ENCODE peak calls at places on chromosomes 12 and 14, in seven cellular contexts. U is NCI-H460; N is hippocampal formation; Q is KBM-7; C is cardiac fibroblast; L is CD8-positive, alpha-beta memory T cell; E is globus pallidus. A is an unnamed sample.

GRCh38 chr14:93011650-93012317 is 88.8 kb downstream of the CHGA start:
- DNase-seq in Q (no peak), C (no peak), L (no peak), U (no peak), N (peak), E (peak), A (no peak)

GRCh38 chr12:21933656-21934055 is 7.6 kb downstream of the ABCC9 start:
- DNase-seq in E (no peak), L (no peak), Q (no peak), U (no peak), C (no peak), N (no peak), A (no peak)

GRCh38 chr12:52036587-52037171 is 14.6 kb upstream of the NR4A1 start:
- DNase-seq in E (peak), U (peak), C (peak), N (peak), Q (peak), L (peak), A (no peak)

GRCh38 chr12:46771268-46771837 is 54.4 kb downstream of the SLC38A4 start:
- DNase-seq in C (peak), U (no peak), Q (no peak), E (no peak), N (no peak), L (no peak), A (no peak)

GRCh38 chr12:105221588-105222325 is 14.2 kb downstream of the APPL2 start:
- DNase-seq in Q (no peak), U (no peak), E (no peak), C (no peak), N (peak), L (no peak), A (no peak)

GRCh38 chr12:117152793-117153775 is 37.2 kb downstream of the FBXO21 start:
- DNase-seq in U (no peak), E (no peak), N (no peak), Q (no peak), L (no peak), C (no peak), A (no peak)

GRCh38 chr14:88983755-88984154 is 159.3 kb downstream of the TTC8 start:
- DNase-seq in L (no peak), N (no peak), U (no peak), Q (no peak), C (peak), E (no peak), A (peak)

GRCh38 chr14:38496092-38496491 is 240.2 kb upstream of the CLEC14A start:
- DNase-seq in L (no peak), N (no peak), Q (no peak), U (no peak), E (no peak), C (no peak), A (no peak)

GRCh38 chr14:102849522-102850379 is 72.5 kb downstream of the TRAF3 start:
- DNase-seq in L (no peak), E (peak), Q (no peak), C (no peak), N (no peak), U (no peak), A (no peak)

GRCh38 chr12:91813701-91814100 is 331.9 kb downstream of the BTG1 start:
- DNase-seq in C (no peak), Q (no peak), U (no peak), L (no peak), E (no peak), N (no peak), A (no peak)

GRCh38 chr14:71061458-71061857 is 154.2 kb downstream of the PCNX1 start:
- DNase-seq in U (no peak), L (no peak), E (no peak), N (no peak), Q (no peak), C (peak), A (no peak)

GRCh38 chr14:33127531-33127930 is 188.9 kb downstream of the NPAS3 start:
- DNase-seq in N (no peak), C (peak), U (no peak), E (no peak), Q (no peak), L (no peak), A (no peak)

GRCh38 chr14:39430762-39431415 is 1.3 kb downstream of the FBXO33 start:
- DNase-seq in E (no peak), L (no peak), C (no peak), Q (peak), N (no peak), U (no peak), A (no peak)

GRCh38 chr12:78096909-78097597 is 266.4 kb downstream of the NAV3 start:
- DNase-seq in N (no peak), Q (no peak), U (no peak), C (peak), L (no peak), E (peak), A (no peak)

GRCh38 chr12:1821805-1822204 is 1.4 kb downstream of the LRTM2 start:
- DNase-seq in U (no peak), C (no peak), Q (no peak), L (no peak), E (no peak), N (no peak), A (no peak)

GRCh38 chr14:21256539-21257394 is 12.5 kb downstream of the HNRNPC start:
- DNase-seq in C (no peak), U (no peak), E (no peak), L (no peak), N (no peak), Q (no peak), A (no peak)

GRCh38 chr14:106308839-106309389 is 782.5 kb downstream of the TMEM121 start:
- DNase-seq in Q (peak), E (no peak), L (peak), C (no peak), U (peak), N (no peak), A (no peak)

GRCh38 chr12:58443273-58443980 is 476.9 kb downstream of the LRIG3 start:
- DNase-seq in C (peak), N (no peak), Q (peak), E (no peak), U (peak), L (no peak), A (no peak)

GRCh38 chr14:52835122-52835903 is 43.9 kb upstream of the GNPNAT1 start:
- DNase-seq in E (no peak), N (no peak), L (no peak), C (peak), Q (no peak), U (peak), A (no peak)

GRCh38 chr12:121582583-121583333 is 1.9 kb upstream of the KDM2B start:
- DNase-seq in C (peak), U (no peak), E (peak), L (no peak), Q (peak), N (no peak), A (no peak)

GRCh38 chr12:40647651-40648050 is 44.6 kb upstream of the CNTN1 start:
- DNase-seq in L (no peak), N (no peak), C (no peak), Q (no peak), U (no peak), E (no peak), A (no peak)

GRCh38 chr12:55842681-55843429 is at the start of gene MMP19:
- DNase-seq in U (no peak), E (no peak), C (peak), L (no peak), N (no peak), Q (peak), A (no peak)

GRCh38 chr14:61620130-61620946 is 75.0 kb upstream of the HIF1A start:
- DNase-seq in E (no peak), Q (no peak), U (no peak), C (peak), L (no peak), N (no peak), A (no peak)

GRCh38 chr14:32224731-32225377 is 21.8 kb upstream of the RNU6-8 start:
- DNase-seq in E (peak), U (peak), N (no peak), L (no peak), Q (no peak), C (peak), A (peak)

GRCh38 chr12:19288161-19288560 is 151.1 kb upstream of the AEBP2 start:
- DNase-seq in L (no peak), Q (no peak), N (no peak), E (no peak), U (no peak), C (no peak), A (no peak)

GRCh38 chr12:30997685-30998440 is 71.3 kb downstream of the TSPAN11 start:
- DNase-seq in E (no peak), L (no peak), U (no peak), Q (no peak), C (no peak), N (no peak), A (no peak)

GRCh38 chr12:65372574-65372973 is 94.1 kb downstream of the MSRB3 start:
- DNase-seq in N (no peak), L (no peak), C (no peak), E (no peak), Q (no peak), U (no peak), A (no peak)

GRCh38 chr12:51855586-51856428 is 7.3 kb upstream of the FIGNL2 start:
- DNase-seq in L (no peak), C (peak), N (no peak), E (no peak), U (no peak), Q (no peak), A (no peak)

GRCh38 chr14:101817511-101818001 is 56.0 kb downstream of the PPP2R5C start:
- DNase-seq in C (no peak), N (no peak), L (peak), Q (no peak), U (no peak), E (no peak), A (no peak)

GRCh38 chr12:6839482-6840201 is 1.1 kb upstream of the GNB3 start:
- DNase-seq in U (no peak), C (no peak), Q (no peak), L (no peak), N (no peak), E (no peak), A (no peak)

GRCh38 chr14:104563742-104564615 is 15.6 kb upstream of the C14orf180 start:
- DNase-seq in Q (peak), U (peak), E (peak), N (peak), L (peak), C (peak), A (no peak)

GRCh38 chr14:100827751-100828447 is 2.0 kb downstream of the MEG3 start:
- DNase-seq in U (no peak), C (peak), L (no peak), N (no peak), E (no peak), Q (no peak), A (no peak)

GRCh38 chr14:64540208-64541202 is at the start of gene HSPA2:
- DNase-seq in L (peak), C (peak), E (peak), U (peak), N (peak), Q (no peak), A (peak)

GRCh38 chr12:122366685-122367475 is 55.6 kb downstream of the CLIP1 start:
- DNase-seq in Q (peak), E (peak), N (no peak), C (peak), U (peak), L (no peak), A (peak)

GRCh38 chr12:107133462-107133861 is 40.1 kb upstream of the CRY1 start:
- DNase-seq in U (no peak), L (no peak), Q (no peak), E (no peak), C (no peak), N (no peak), A (no peak)

A was measured in kidney epithelial cell.